ENCODE peak calls at places on chromosomes 3 and 15, in six cellular contexts. One of them, this sample, is unnamed.

GRCh38 chr3:194738254-194739093 is 52.8 kb downstream of the FAM43A start:
- DNase-seq in K562: no peak
- DNase-seq in A549: no peak
- DNase-seq in HepG2: no peak
- DNase-seq in GM12878: no peak
- DNase-seq in endothelial cell of umbilical vein: peak; percentile 76
- DNase-seq in this sample: no peak

GRCh38 chr15:70783610-70784021 is 20.3 kb upstream of the UACA start:
- DNase-seq in K562: no peak
- DNase-seq in A549: peak; percentile 74
- DNase-seq in HepG2: peak; percentile 51
- DNase-seq in GM12878: no peak
- DNase-seq in endothelial cell of umbilical vein: no peak
- DNase-seq in this sample: no peak

GRCh38 chr3:18369561-18370185 is 55.5 kb downstream of the SATB1 start:
- DNase-seq in K562: no peak
- DNase-seq in A549: no peak
- DNase-seq in HepG2: no peak
- DNase-seq in GM12878: no peak
- DNase-seq in endothelial cell of umbilical vein: no peak
- DNase-seq in this sample: no peak

GRCh38 chr3:138936763-138937689 is 9.9 kb downstream of the FOXL2 start:
- DNase-seq in K562: no peak
- DNase-seq in A549: no peak
- DNase-seq in HepG2: no peak
- DNase-seq in GM12878: no peak
- DNase-seq in endothelial cell of umbilical vein: no peak
- DNase-seq in this sample: peak; percentile 13

GRCh38 chr3:38640661-38641441 is 8.6 kb downstream of the SCN5A start:
- DNase-seq in K562: no peak
- DNase-seq in A549: no peak
- DNase-seq in HepG2: no peak
- DNase-seq in GM12878: no peak
- DNase-seq in endothelial cell of umbilical vein: no peak
- DNase-seq in this sample: no peak

GRCh38 chr15:72285402-72285801 is 13.0 kb upstream of the PARP6 start:
- DNase-seq in K562: no peak
- DNase-seq in A549: peak; percentile 16
- DNase-seq in HepG2: no peak
- DNase-seq in GM12878: no peak
- DNase-seq in endothelial cell of umbilical vein: no peak
- DNase-seq in this sample: no peak

GRCh38 chr3:185371683-185372082 is 8.7 kb downstream of the MAP3K13 start:
- DNase-seq in K562: no peak
- DNase-seq in A549: no peak
- DNase-seq in HepG2: no peak
- DNase-seq in GM12878: no peak
- DNase-seq in endothelial cell of umbilical vein: no peak
- DNase-seq in this sample: no peak

GRCh38 chr3:191634902-191635301 is 173.9 kb downstream of the PYDC2 start:
- DNase-seq in K562: no peak
- DNase-seq in A549: no peak
- DNase-seq in HepG2: no peak
- DNase-seq in GM12878: no peak
- DNase-seq in endothelial cell of umbilical vein: no peak
- DNase-seq in this sample: no peak

GRCh38 chr3:106204160-106204868 is 335.5 kb upstream of the CBLB start:
- DNase-seq in K562: no peak
- DNase-seq in A549: no peak
- DNase-seq in HepG2: no peak
- DNase-seq in GM12878: no peak
- DNase-seq in endothelial cell of umbilical vein: no peak
- DNase-seq in this sample: no peak

GRCh38 chr3:37308247-37308646 is 133.9 kb upstream of the LRRFIP2 start:
- DNase-seq in K562: peak; percentile 13
- DNase-seq in A549: peak; percentile 11
- DNase-seq in HepG2: peak; percentile 7
- DNase-seq in GM12878: no peak
- DNase-seq in endothelial cell of umbilical vein: peak; percentile 31
- DNase-seq in this sample: peak; percentile 45

GRCh38 chr3:164199982-164200823 is 878.1 kb downstream of the SI start:
- DNase-seq in K562: no peak
- DNase-seq in A549: no peak
- DNase-seq in HepG2: no peak
- DNase-seq in GM12878: no peak
- DNase-seq in endothelial cell of umbilical vein: no peak
- DNase-seq in this sample: no peak

GRCh38 chr3:183114779-183115178 is 15.5 kb upstream of the MCCC1 start:
- DNase-seq in K562: no peak
- DNase-seq in A549: no peak
- DNase-seq in HepG2: no peak
- DNase-seq in GM12878: no peak
- DNase-seq in endothelial cell of umbilical vein: no peak
- DNase-seq in this sample: no peak

GRCh38 chr3:66989860-66990696 is 8.0 kb upstream of the KBTBD8 start:
- DNase-seq in K562: peak; percentile 40
- DNase-seq in A549: peak; percentile 63
- DNase-seq in HepG2: peak; percentile 36
- DNase-seq in GM12878: peak; percentile 40
- DNase-seq in endothelial cell of umbilical vein: no peak
- DNase-seq in this sample: peak; percentile 24

GRCh38 chr3:47227678-47228077 is 54.9 kb downstream of the KIF9 start:
- DNase-seq in K562: no peak
- DNase-seq in A549: no peak
- DNase-seq in HepG2: no peak
- DNase-seq in GM12878: peak; percentile 58
- DNase-seq in endothelial cell of umbilical vein: no peak
- DNase-seq in this sample: peak; percentile 18

GRCh38 chr15:101133181-101133460 is 118.7 kb downstream of the CHSY1 start:
- DNase-seq in K562: no peak
- DNase-seq in A549: no peak
- DNase-seq in HepG2: no peak
- DNase-seq in GM12878: no peak
- DNase-seq in endothelial cell of umbilical vein: no peak
- DNase-seq in this sample: no peak

GRCh38 chr15:59119625-59120024 is 14.7 kb downstream of the CCNB2 start:
- DNase-seq in K562: no peak
- DNase-seq in A549: no peak
- DNase-seq in HepG2: no peak
- DNase-seq in GM12878: no peak
- DNase-seq in endothelial cell of umbilical vein: no peak
- DNase-seq in this sample: no peak

GRCh38 chr3:48507256-48508061 is 3.5 kb upstream of the SHISA5 start:
- DNase-seq in K562: peak; percentile 61
- DNase-seq in A549: peak; percentile 76
- DNase-seq in HepG2: peak; percentile 74
- DNase-seq in GM12878: no peak
- DNase-seq in endothelial cell of umbilical vein: peak; percentile 72
- DNase-seq in this sample: peak; percentile 77

DNA sequence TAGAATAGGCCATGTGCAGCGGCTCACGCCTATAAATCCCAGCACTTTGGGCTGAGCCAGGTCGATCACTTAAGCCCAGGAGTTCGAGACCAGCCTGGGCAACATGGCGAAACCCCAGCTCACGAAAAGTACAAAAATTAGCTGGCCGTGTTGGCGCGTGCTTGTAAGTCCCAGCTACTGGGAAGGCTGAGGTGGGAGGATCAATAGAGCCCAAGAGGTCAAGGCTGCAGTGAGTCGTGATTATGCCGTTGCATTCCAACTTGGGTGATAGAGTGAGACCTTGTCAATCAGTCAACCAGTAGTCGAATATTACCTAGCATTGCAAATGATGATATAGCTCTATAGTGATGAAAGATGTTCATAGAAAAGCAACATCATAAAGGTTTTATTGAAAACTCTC is 51.9 kb downstream of the USP8 start:
- DNase-seq in K562: no peak
- DNase-seq in A549: no peak
- DNase-seq in HepG2: peak; percentile 43
- DNase-seq in GM12878: no peak
- DNase-seq in endothelial cell of umbilical vein: no peak
- DNase-seq in this sample: no peak
- TF ChIP-seq MYC in K562: no peak
- TF ChIP-seq MYC in A549: no peak
- TF ChIP-seq MYC in HepG2: no peak
- TF ChIP-seq MYC in GM12878: no peak
- TF ChIP-seq MYC in endothelial cell of umbilical vein: no peak
- TF ChIP-seq MYC in this sample: no peak

GRCh38 chr15:68789921-68790575 is 30.6 kb downstream of the ANP32A start:
- DNase-seq in K562: no peak
- DNase-seq in A549: no peak
- DNase-seq in HepG2: no peak
- DNase-seq in GM12878: no peak
- DNase-seq in endothelial cell of umbilical vein: peak; percentile 84
- DNase-seq in this sample: no peak
- TF ChIP-seq MAX in K562: no peak
- TF ChIP-seq MAX in A549: no peak
- TF ChIP-seq MAX in HepG2: no peak
- TF ChIP-seq MAX in GM12878: no peak
- TF ChIP-seq MAX in endothelial cell of umbilical vein: no peak
- TF ChIP-seq MAX in this sample: no peak

GRCh38 chr15:90530250-90531051 is 728 bp downstream of the CRTC3 start:
- DNase-seq in K562: peak; percentile 45
- DNase-seq in A549: peak; percentile 40
- DNase-seq in HepG2: no peak
- DNase-seq in GM12878: no peak
- DNase-seq in endothelial cell of umbilical vein: peak; percentile 51
- DNase-seq in this sample: peak; percentile 68
- H3K4me3 ChIP-seq in K562: peak overlapping the region; percentile 65
- H3K4me3 ChIP-seq in A549: peak overlapping the region; percentile 66
- H3K4me3 ChIP-seq in HepG2: peak overlapping the region; percentile 86
- H3K4me3 ChIP-seq in GM12878: peak overlapping the region; percentile 71
- H3K4me3 ChIP-seq in endothelial cell of umbilical vein: peak overlapping the region; percentile 65
- H3K4me3 ChIP-seq in this sample: peak overlapping the region; percentile 72

GRCh38 chr3:129000742-129001100 is 383 bp upstream of the EFCC1 start:
- DNase-seq in K562: no peak
- DNase-seq in A549: no peak
- DNase-seq in HepG2: no peak
- DNase-seq in GM12878: no peak
- DNase-seq in endothelial cell of umbilical vein: peak; percentile 16
- DNase-seq in this sample: no peak

GRCh38 chr3:129001101-129001816 is at the start of gene EFCC1:
- DNase-seq in K562: no peak
- DNase-seq in A549: no peak
- DNase-seq in HepG2: no peak
- DNase-seq in GM12878: no peak
- DNase-seq in endothelial cell of umbilical vein: peak; percentile 60
- DNase-seq in this sample: no peak

GRCh38 chr3:129003578-129004112 is 2.5 kb downstream of the EFCC1 start:
- DNase-seq in K562: no peak
- DNase-seq in A549: peak; percentile 40
- DNase-seq in HepG2: peak; percentile 23
- DNase-seq in GM12878: no peak
- DNase-seq in endothelial cell of umbilical vein: no peak
- DNase-seq in this sample: no peak

GRCh38 chr3:129002573-129003569 is 1.8 kb downstream of the EFCC1 start:
- DNase-seq in K562: no peak
- DNase-seq in A549: no peak
- DNase-seq in HepG2: no peak
- DNase-seq in GM12878: no peak
- DNase-seq in endothelial cell of umbilical vein: no peak
- DNase-seq in this sample: no peak

DNA sequence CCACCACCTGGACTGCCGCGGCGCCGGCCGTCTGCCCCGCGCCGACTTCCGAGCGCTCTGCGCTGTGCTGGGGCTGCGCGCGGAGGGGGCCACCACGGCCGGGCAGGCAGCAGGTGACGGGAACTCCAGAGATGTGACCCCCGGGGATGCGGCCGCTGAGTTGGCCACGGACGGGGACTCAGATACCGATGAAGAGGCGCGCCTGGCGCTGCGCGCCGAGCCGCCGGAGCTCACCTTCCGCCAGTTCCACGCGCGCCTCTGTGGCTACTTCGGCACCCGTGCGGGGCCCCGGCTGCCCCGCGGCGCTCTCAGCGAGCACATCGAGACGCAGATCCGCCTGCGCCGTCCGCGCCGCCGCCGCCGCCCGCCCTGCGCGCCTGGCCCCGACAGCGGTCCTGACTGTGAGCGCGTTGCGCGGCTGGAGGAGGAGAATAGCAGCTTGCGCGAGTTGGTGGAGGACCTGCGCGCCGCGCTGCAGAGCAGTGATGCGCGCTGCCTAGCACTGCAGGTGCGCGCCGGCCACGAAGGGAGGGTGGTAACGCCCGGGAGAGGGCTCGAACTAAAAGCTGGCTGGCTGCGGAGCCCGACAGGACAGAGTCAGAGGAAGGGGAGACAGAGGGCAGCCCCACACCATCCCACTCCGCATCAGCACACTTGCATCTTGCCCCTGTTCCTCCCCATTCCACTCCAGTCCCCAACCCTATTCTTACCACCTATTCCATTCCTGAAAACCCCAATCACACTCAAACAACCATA is 891 bp downstream of the EFCC1 start:
- DNase-seq in K562: no peak
- DNase-seq in A549: peak; percentile 44
- DNase-seq in HepG2: no peak
- DNase-seq in GM12878: no peak
- DNase-seq in endothelial cell of umbilical vein: peak; percentile 37
- DNase-seq in this sample: no peak
- TF ChIP-seq MYC in K562: no peak
- TF ChIP-seq MYC in A549: no peak
- TF ChIP-seq MYC in HepG2: no peak
- TF ChIP-seq MYC in GM12878: no peak
- TF ChIP-seq MYC in endothelial cell of umbilical vein: no peak
- TF ChIP-seq MYC in this sample: no peak

DNA sequence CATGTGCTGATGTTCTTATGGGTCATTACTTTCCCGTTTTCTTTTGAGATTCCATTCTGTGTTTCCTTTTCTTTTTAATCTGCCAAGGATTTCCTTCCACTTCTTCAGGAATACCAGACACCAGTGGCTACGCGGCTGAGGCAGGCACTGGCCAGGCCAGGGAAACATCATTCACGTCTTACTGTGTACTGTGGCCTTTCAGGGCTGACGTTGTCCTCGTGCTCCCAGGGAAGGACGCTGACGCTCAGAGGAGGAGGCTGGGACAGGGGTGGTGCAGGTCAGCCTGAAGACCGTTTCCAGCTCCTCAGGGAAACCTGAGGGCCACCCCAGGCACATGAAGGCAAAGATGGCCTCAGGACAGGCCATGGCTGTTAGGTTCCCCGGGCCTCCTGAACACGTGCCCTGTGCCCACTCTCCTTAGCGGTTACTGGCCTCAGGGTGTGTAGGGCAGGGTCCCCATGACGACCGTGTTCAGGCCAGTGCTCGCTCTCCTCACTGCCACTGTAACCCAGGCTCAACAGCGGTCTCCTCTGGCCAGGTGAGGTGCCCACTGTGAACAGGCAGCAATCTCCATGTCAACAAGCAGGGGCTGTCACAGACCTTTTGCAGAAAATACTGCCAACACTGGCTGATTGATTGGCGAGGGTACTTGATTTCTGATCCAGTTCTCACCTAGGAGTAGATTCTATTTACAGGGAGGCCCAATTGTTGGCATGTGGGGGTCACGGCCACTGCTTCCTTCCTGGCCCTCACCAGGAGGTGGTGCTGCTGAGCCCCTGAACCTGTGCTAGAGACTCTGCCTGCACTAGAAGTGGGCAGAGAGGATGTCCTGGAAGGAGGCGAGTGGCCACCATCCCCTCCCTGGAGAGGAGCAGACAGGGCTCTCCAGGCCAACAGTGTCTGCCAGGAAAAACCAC is 169.5 kb downstream of the ATP10A start:
- DNase-seq in K562: peak; percentile 31
- DNase-seq in A549: peak; percentile 21
- DNase-seq in HepG2: peak; percentile 7
- DNase-seq in GM12878: no peak
- DNase-seq in endothelial cell of umbilical vein: no peak
- DNase-seq in this sample: peak; percentile 22
- TF ChIP-seq MAX in K562: no peak
- TF ChIP-seq MAX in A549: no peak
- TF ChIP-seq MAX in HepG2: no peak
- TF ChIP-seq MAX in GM12878: no peak
- TF ChIP-seq MAX in endothelial cell of umbilical vein: no peak
- TF ChIP-seq MAX in this sample: no peak

GRCh38 chr3:112635674-112636073 is 5.3 kb downstream of the CCDC80 start:
- DNase-seq in K562: no peak
- DNase-seq in A549: no peak
- DNase-seq in HepG2: no peak
- DNase-seq in GM12878: no peak
- DNase-seq in endothelial cell of umbilical vein: peak; percentile 49
- DNase-seq in this sample: no peak
- H3K4me3 ChIP-seq in K562: no peak overlapping the region
- H3K4me3 ChIP-seq in A549: peak overlapping the region; percentile 2
- H3K4me3 ChIP-seq in HepG2: no peak overlapping the region
- H3K4me3 ChIP-seq in GM12878: no peak overlapping the region
- H3K4me3 ChIP-seq in endothelial cell of umbilical vein: no peak overlapping the region
- H3K4me3 ChIP-seq in this sample: no peak overlapping the region